ENCODE peak calls at places on chromosomes 5 and 9, in six cellular contexts. J, L, R, A, D and U are unnamed samples.

GRCh38 chr9:86700601-86701000 is 246.7 kb downstream of the GAS1 start:
- DNase-seq in J (no peak), L (no peak), R (no peak), A (no peak), D (peak), U (no peak)

GRCh38 chr5:35811108-35811741 is 45.5 kb upstream of the IL7R start:
- DNase-seq in J (no peak), L (no peak), R (no peak), A (peak), D (no peak), U (no peak)

GRCh38 chr5:97623441-97623840 is 440.4 kb upstream of the RIOK2 start:
- DNase-seq in J (no peak), L (peak), R (no peak), A (no peak), D (no peak), U (no peak)

GRCh38 chr9:132176338-132176737 is 14.5 kb downstream of the NTNG2 start:
- DNase-seq in J (no peak), L (no peak), R (no peak), A (no peak), D (no peak), U (no peak)

GRCh38 chr5:17056056-17056690 is 120.1 kb upstream of the MYO10 start:
- DNase-seq in J (no peak), L (no peak), R (no peak), A (no peak), D (no peak), U (no peak)

GRCh38 chr5:54272746-54273145 is 37.6 kb downstream of the ARL15 start:
- DNase-seq in J (no peak), L (no peak), R (no peak), A (no peak), D (no peak), U (no peak)

GRCh38 chr5:147098233-147098790 is 136.5 kb upstream of the STK32A start:
- DNase-seq in J (no peak), L (peak), R (no peak), A (no peak), D (no peak), U (peak)

GRCh38 chr9:72428329-72428728 is 63.3 kb upstream of the ZFAND5 start:
- DNase-seq in J (no peak), L (no peak), R (no peak), A (no peak), D (no peak), U (no peak)

GRCh38 chr5:109298794-109299193 is 111.0 kb downstream of the PJA2 start:
- DNase-seq in J (no peak), L (no peak), R (no peak), A (no peak), D (no peak), U (no peak)

GRCh38 chr9:75903785-75904360 is 13.4 kb downstream of the PCSK5 start:
- DNase-seq in J (no peak), L (no peak), R (no peak), A (no peak), D (no peak), U (no peak)

GRCh38 chr5:137902389-137903133 is 13.3 kb downstream of the PKD2L2 start:
- DNase-seq in J (no peak), L (no peak), R (no peak), A (no peak), D (no peak), U (no peak)

GRCh38 chr9:129026442-129027223 is 1.5 kb downstream of the SH3GLB2 start:
- DNase-seq in J (peak), L (peak), R (no peak), A (no peak), D (peak), U (peak)

GRCh38 chr5:57862471-57863282 is 380.1 kb upstream of the ACTBL2 start:
- DNase-seq in J (no peak), L (no peak), R (no peak), A (no peak), D (no peak), U (no peak)

GRCh38 chr5:56142620-56143431 is 90.3 kb downstream of the ANKRD55 start:
- DNase-seq in J (no peak), L (no peak), R (peak), A (peak), D (peak), U (no peak)

GRCh38 chr5:141692919-141693848 is 11.2 kb upstream of the ARAP3 start:
- DNase-seq in J (no peak), L (no peak), R (peak), A (no peak), D (no peak), U (no peak)

GRCh38 chr9:27673626-27674025 is 100.3 kb upstream of the C9orf72 start:
- DNase-seq in J (no peak), L (no peak), R (no peak), A (no peak), D (no peak), U (no peak)

GRCh38 chr5:149212203-149212951 is 59.3 kb upstream of the AFAP1L1 start:
- DNase-seq in J (no peak), L (no peak), R (no peak), A (no peak), D (no peak), U (no peak)

GRCh38 chr9:131433302-131433854 is 39.5 kb downstream of the PRRC2B start:
- DNase-seq in J (no peak), L (no peak), R (no peak), A (no peak), D (no peak), U (no peak)

GRCh38 chr5:140633081-140633471 is at the start of gene CD14:
- DNase-seq in J (no peak), L (no peak), R (no peak), A (no peak), D (peak), U (no peak)

GRCh38 chr9:70398145-70398556 is 16.3 kb downstream of the KLF9 start:
- DNase-seq in J (peak), L (no peak), R (no peak), A (peak), D (no peak), U (no peak)

GRCh38 chr5:32578362-32578761 is 7.0 kb upstream of the SUB1 start:
- DNase-seq in J (no peak), L (no peak), R (no peak), A (no peak), D (no peak), U (no peak)

GRCh38 chr5:106397700-106398099 is 1273.0 kb downstream of the EFNA5 start:
- DNase-seq in J (no peak), L (no peak), R (no peak), A (no peak), D (no peak), U (no peak)

GRCh38 chr9:113416149-113416726 is 5.7 kb downstream of the C9orf43 start:
- DNase-seq in J (peak), L (no peak), R (no peak), A (peak), D (no peak), U (no peak)

GRCh38 chr9:99889120-99889519 is 17.3 kb upstream of the STX17 start:
- DNase-seq in J (no peak), L (no peak), R (no peak), A (no peak), D (no peak), U (no peak)

GRCh38 chr9:75142208-75142607 is 53.9 kb downstream of the OSTF1 start:
- DNase-seq in J (no peak), L (no peak), R (no peak), A (no peak), D (no peak), U (no peak)

GRCh38 chr5:127863610-127864395 is 160.6 kb downstream of the CCDC192 start:
- DNase-seq in J (no peak), L (no peak), R (no peak), A (no peak), D (no peak), U (no peak)

GRCh38 chr9:121144482-121144881 is 57.2 kb downstream of the RAB14 start:
- DNase-seq in J (no peak), L (no peak), R (no peak), A (no peak), D (no peak), U (no peak)

GRCh38 chr5:61319388-61320146 is 12.5 kb upstream of the ZSWIM6 start:
- DNase-seq in J (peak), L (no peak), R (no peak), A (peak), D (no peak), U (no peak)

GRCh38 chr9:128101231-128101641 is 26.3 kb downstream of the PTGES2 start:
- DNase-seq in J (no peak), L (no peak), R (no peak), A (no peak), D (no peak), U (no peak)

GRCh38 chr5:119275146-119275872 is 80.5 kb upstream of the TNFAIP8 start:
- DNase-seq in J (no peak), L (no peak), R (no peak), A (peak), D (no peak), U (no peak)

GRCh38 chr9:95422650-95423049 is 94.1 kb downstream of the PTCH1 start:
- DNase-seq in J (no peak), L (no peak), R (no peak), A (no peak), D (no peak), U (no peak)

GRCh38 chr5:155728857-155729683 is 597.9 kb upstream of the SGCD start:
- DNase-seq in J (no peak), L (peak), R (peak), A (no peak), D (no peak), U (peak)

GRCh38 chr5:2169862-2170820 is 287.4 kb upstream of the IRX4 start:
- DNase-seq in J (no peak), L (no peak), R (no peak), A (no peak), D (no peak), U (peak)

GRCh38 chr5:175521313-175521833 is 43.0 kb downstream of the SFXN1 start:
- DNase-seq in J (no peak), L (no peak), R (peak), A (no peak), D (no peak), U (no peak)

GRCh38 chr9:125971050-125971449 is 223.9 kb downstream of the PBX3 start:
- DNase-seq in J (no peak), L (no peak), R (no peak), A (no peak), D (no peak), U (no peak)

DNA sequence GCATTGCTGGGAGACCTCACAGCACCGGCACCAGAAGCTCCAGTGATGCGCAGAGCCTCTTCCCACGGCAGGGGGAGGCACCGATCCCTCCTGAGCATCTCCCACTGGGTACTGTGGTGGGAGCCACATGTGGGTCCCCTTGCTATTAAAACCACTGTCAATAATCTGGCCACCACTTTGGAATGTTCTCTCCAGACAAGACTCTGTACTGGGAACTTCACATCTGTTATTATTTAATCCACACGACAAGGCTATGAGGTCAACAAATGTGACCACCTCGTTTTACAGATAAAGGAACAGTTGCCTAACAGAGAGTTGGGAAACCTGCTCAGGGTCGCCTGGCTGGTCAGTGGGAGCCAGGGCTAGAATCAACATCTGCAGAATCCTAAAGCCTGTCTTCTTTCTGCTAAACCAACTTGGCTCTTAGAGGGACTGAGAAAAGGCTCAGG is 72.7 kb downstream of the EPB41L4B start:
- DNase-seq in J (no peak), L (no peak), R (no peak), A (no peak), D (no peak), U (peak)
- TF ChIP-seq CTCF in J (no peak), L (no peak), R (no peak), A (peak), D (no peak), U (no peak)

DNA sequence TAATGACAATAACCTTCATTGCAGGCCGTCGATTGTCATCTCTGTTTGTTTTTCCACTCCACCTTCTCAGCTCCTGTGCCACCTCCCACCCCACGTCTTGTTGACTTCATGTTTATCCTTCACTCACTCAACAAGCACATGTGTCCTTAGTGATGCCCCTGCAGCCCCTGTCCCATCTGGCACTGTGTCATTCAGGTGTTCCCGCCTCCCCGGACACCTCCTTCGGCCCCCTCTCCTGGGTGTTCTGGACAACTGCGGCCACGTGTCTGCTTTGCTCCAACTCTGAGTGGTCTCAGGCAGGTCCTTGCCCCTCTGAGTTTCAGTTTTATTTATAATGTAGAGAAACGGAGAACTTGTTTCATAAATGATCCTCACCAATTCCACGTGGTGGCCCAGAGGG is 91.0 kb upstream of the COL5A1 start:
- DNase-seq in J (no peak), L (peak), R (no peak), A (no peak), D (no peak), U (no peak)
- TF ChIP-seq CTCF in J (no peak), L (no peak), R (no peak), A (no peak), D (no peak), U (no peak)

DNA sequence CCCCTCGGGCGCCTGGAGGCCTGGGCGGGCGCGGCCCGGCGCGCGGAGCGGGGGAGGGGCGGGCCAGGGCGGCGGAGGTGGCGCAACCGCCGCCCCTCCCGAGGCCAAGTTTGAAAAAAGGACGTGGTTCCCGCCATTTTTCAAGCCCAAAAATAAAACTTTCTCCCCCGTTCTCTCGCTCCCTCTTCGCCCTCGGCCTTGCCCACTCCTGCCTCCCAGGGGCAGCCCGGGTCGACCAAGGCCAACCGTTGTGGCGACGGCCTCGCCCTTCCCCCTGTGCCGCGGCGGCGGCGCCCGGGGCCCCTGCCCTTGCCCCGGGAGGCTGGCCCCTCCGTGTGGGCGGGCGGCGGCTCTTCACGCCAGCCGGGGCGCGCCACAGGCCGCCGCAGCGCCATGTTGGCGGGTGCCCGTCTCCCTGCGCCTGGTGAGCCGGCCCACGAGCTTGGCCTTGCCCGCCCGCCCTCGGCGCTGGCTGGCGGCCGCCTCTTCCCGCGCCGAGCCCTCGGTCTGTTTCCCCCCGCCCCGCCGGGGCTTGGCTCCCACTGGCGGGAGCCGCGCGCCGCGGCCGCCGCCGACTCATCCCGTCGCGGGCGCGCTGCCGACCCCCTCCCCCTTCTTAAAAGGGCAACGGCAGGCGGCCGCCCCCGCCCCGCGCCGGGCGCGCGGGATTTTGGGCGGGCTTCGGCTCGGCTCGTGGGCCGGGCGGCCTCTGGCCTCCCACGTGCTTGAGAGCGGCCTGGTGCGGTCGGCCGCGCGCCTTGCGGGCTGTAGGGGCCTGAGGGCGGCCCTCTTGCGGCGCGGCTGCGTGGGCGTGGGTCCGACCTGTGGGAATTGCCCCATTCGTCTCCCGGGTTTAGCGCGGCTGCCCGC is 1.3 kb downstream of the ANP32B start:
- DNase-seq in J (peak), L (peak), R (peak), A (peak), D (peak), U (peak)
- TF ChIP-seq CTCF in J (no peak), L (no peak), R (no peak), A (no peak), D (no peak), U (no peak)

GRCh38 chr5:159179556-159180305 is 29.6 kb downstream of the RNF145 start:
- DNase-seq in J (no peak), L (no peak), R (no peak), A (no peak), D (no peak), U (no peak)
- TF ChIP-seq CTCF in J (no peak), L (no peak), R (no peak), A (no peak), D (no peak), U (no peak)

GRCh38 chr9:87909310-87910041 is 8.3 kb upstream of the SPATA31C1 start:
- DNase-seq in J (no peak), L (no peak), R (no peak), A (no peak), D (peak), U (no peak)
- TF ChIP-seq CTCF in J (no peak), L (no peak), R (no peak), A (no peak), D (peak), U (no peak)

DNA sequence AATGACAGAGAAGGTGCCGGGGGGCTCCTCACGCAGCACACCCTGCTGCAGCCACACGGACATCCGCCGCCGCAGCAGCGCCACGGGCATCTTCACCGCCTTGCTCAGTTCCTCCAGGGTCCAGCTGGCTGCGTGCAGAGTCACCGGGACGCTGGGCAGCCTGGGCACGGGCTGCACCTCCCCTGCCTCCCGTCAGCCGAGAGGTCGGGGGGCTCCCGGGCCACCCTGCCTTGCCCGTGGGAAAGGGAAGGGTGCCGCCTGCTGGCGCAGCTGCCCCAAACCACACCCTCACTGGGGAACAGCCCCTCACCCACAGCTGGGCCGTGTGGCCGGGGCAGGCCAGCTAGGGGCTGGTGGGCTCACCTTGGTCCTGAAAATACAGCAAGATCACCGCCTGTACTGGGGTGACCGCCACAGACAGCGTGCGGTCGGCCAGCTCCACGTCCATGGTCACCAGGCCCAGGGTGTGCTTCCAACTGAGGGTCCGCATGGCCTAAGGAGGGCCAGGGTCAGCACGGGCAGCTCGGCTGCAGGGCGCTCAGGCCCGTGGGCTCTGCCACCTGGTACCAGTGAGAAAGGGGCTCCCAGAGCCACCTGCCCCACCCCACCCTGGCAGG is 3.6 kb upstream of the TMEM210 start:
- DNase-seq in J (no peak), L (peak), R (no peak), A (no peak), D (no peak), U (no peak)
- TF ChIP-seq CTCF in J (no peak), L (no peak), R (no peak), A (peak), D (peak), U (no peak)

GRCh38 chr5:157280511-157280910 is 14.6 kb downstream of the CYFIP2 start:
- DNase-seq in J (no peak), L (no peak), R (no peak), A (no peak), D (no peak), U (no peak)

GRCh38 chr5:157280927-157281326 is 15.0 kb downstream of the CYFIP2 start:
- DNase-seq in J (no peak), L (no peak), R (no peak), A (no peak), D (no peak), U (no peak)

GRCh38 chr5:157275403-157275802 is 9.5 kb downstream of the CYFIP2 start:
- DNase-seq in J (no peak), L (no peak), R (no peak), A (no peak), D (no peak), U (no peak)

GRCh38 chr5:157279605-157280239 is 13.8 kb downstream of the CYFIP2 start:
- DNase-seq in J (no peak), L (no peak), R (no peak), A (no peak), D (no peak), U (no peak)

GRCh38 chr5:157278319-157279037 is 12.6 kb downstream of the CYFIP2 start:
- DNase-seq in J (no peak), L (no peak), R (no peak), A (no peak), D (no peak), U (no peak)
- TF ChIP-seq CTCF in J (no peak), L (no peak), R (no peak), A (no peak), D (no peak), U (no peak)

DNA sequence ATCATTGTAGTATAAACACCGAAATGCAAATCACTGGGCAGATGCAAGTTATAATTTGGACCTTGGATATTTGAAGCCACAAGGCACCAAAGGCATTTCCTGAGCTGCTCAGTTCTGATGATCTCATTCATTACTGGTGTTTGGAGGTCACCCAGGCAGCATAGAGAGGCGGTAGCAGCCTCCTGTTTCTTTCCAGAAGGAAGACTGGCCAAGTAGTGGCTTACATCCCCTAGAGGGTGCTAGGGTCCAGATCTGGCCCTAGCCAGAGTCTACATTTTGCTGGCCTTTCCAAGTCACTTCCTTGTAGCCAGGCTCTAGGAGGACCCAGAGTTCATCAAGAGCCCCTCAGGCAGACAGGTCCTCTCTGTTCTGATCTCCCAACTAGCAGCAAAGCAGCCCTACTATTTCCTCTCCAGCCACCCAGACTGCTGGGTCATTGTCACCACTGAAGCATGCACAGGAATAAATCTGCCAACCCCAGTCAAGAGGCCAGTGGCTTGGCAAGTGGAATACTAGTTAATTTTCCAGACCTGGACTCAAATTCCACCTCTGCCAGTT is 33.4 kb upstream of the TTC1 start:
- DNase-seq in J (no peak), L (no peak), R (no peak), A (no peak), D (no peak), U (peak)
- TF ChIP-seq CTCF in J (no peak), L (no peak), R (no peak), A (no peak), D (no peak), U (no peak)

GRCh38 chr9:25377039-25377438 is 301.2 kb downstream of the TUSC1 start:
- DNase-seq in J (no peak), L (no peak), R (no peak), A (no peak), D (no peak), U (no peak)

GRCh38 chr9:25374281-25374680 is 304.0 kb downstream of the TUSC1 start:
- DNase-seq in J (no peak), L (no peak), R (no peak), A (no peak), D (no peak), U (no peak)
- TF ChIP-seq CTCF in J (no peak), L (no peak), R (no peak), A (no peak), D (no peak), U (no peak)